ENCODE peak calls at places on chromosomes 11 and 22, in four cellular contexts. O is uterus, G is IMR-90, K is fibroblast of villous mesenchyme. C is an unnamed sample.

GRCh38 chr11:34366522-34366921 is 8.7 kb upstream of the ABTB2 start:
- DNase-seq in O (no peak), G (no peak), K (no peak), C (no peak)

GRCh38 chr11:31813242-31813960 is 2.3 kb upstream of the PAX6 start:
- DNase-seq in O (no peak), G (no peak), K (no peak), C (no peak)

GRCh38 chr11:56889986-56890385 is 98.7 kb upstream of the OR5AK2 start:
- DNase-seq in G (no peak), K (peak; percentile 8), O (no peak), C (no peak)

GRCh38 chr11:111419181-111419580 is 40.1 kb upstream of the POU2AF1 start:
- DNase-seq in O (no peak), K (no peak), G (no peak), C (no peak)

GRCh38 chr22:43428005-43428485 is 16.2 kb downstream of the MPPED1 start:
- DNase-seq in G (no peak), O (no peak), K (no peak), C (no peak)

GRCh38 chr11:63920870-63921417 is 4.0 kb upstream of the RCOR2 start:
- DNase-seq in G (no peak), O (no peak), K (no peak), C (no peak)

GRCh38 chr11:20367313-20367948 is 3.9 kb downstream of the HTATIP2 start:
- DNase-seq in G (peak; percentile 94), O (peak; percentile 58), K (peak; percentile 92), C (no peak)

GRCh38 chr11:7486731-7487130 is 1.4 kb downstream of the OLFML1 start:
- DNase-seq in K (no peak), G (no peak), O (peak; percentile 46), C (no peak)

GRCh38 chr11:77046060-77046501 is 11.9 kb downstream of the B3GNT6 start:
- DNase-seq in G (no peak), K (no peak), O (peak; percentile 35), C (no peak)

GRCh38 chr11:130932086-130932712 is 15.9 kb upstream of the SNX19 start:
- DNase-seq in O (no peak), G (no peak), K (no peak), C (no peak)

GRCh38 chr22:36738416-36739020 is 35.0 kb upstream of the CACNG2 start:
- DNase-seq in K (no peak), G (no peak), O (no peak), C (no peak)

GRCh38 chr11:41431784-41432183 is 27.7 kb downstream of the LRRC4C start:
- DNase-seq in K (no peak), O (no peak), G (no peak), C (no peak)

GRCh38 chr11:107824668-107825369 is 33.8 kb downstream of the SLC35F2 start:
- DNase-seq in O (no peak), G (peak; percentile 38), K (no peak), C (no peak)

GRCh38 chr11:12077535-12078280 is 32.7 kb upstream of the MICAL2 start:
- DNase-seq in G (peak; percentile 81), O (no peak), K (no peak), C (no peak)

GRCh38 chr22:20533879-20534265 is 26.5 kb downstream of the MED15 start:
- DNase-seq in G (no peak), K (no peak), O (no peak), C (no peak)

GRCh38 chr11:18312012-18312411 is 9.9 kb downstream of the HPS5 start:
- DNase-seq in O (no peak), K (peak; percentile 13), G (peak; percentile 28), C (no peak)

GRCh38 chr11:81495699-81496292 is 1237.9 kb downstream of the FAM181B start:
- DNase-seq in G (no peak), K (no peak), O (no peak), C (no peak)

GRCh38 chr11:17021550-17021949 is 7.3 kb upstream of the PLEKHA7 start:
- DNase-seq in K (peak; percentile 20), O (no peak), G (no peak), C (no peak)

GRCh38 chr11:125626381-125626950 is 1.5 kb downstream of the CHEK1 start:
- DNase-seq in G (peak; percentile 16), K (no peak), O (no peak), C (no peak)

GRCh38 chr22:19354201-19354600 is 62.7 kb upstream of the CLTCL1 start:
- DNase-seq in G (no peak), K (no peak), O (no peak), C (no peak)

GRCh38 chr22:48210812-48211211 is 1448.4 kb downstream of the TBC1D22A start:
- DNase-seq in O (no peak), K (no peak), G (no peak), C (no peak)

GRCh38 chr11:62857541-62857982 is 18.2 kb upstream of the WDR74 start:
- DNase-seq in K (no peak), G (peak; percentile 48), O (no peak), C (no peak)

GRCh38 chr11:124725719-124726105 is 14.0 kb upstream of the NRGN start:
- DNase-seq in G (peak; percentile 77), K (no peak), O (no peak), C (no peak)

GRCh38 chr11:29321293-29322132 is 695.3 kb downstream of the KCNA4 start:
- DNase-seq in O (no peak), G (peak; percentile 94), K (peak; percentile 83), C (no peak)

GRCh38 chr22:32528984-32529982 is 54.7 kb downstream of the FBXO7 start:
- DNase-seq in K (peak; percentile 91), G (peak; percentile 86), O (peak; percentile 87), C (peak; percentile 80)

GRCh38 chr11:45424781-45425180 is 138.6 kb upstream of the SYT13 start:
- DNase-seq in O (no peak), K (no peak), G (no peak), C (no peak)

GRCh38 chr11:128501576-128502549 is 85.5 kb downstream of the ETS1 start:
- DNase-seq in G (peak; percentile 77), K (peak; percentile 88), O (no peak), C (no peak)

GRCh38 chr22:26610072-26610958 is 7.5 kb downstream of the CRYBB1 start:
- DNase-seq in O (no peak), G (peak; percentile 96), K (peak; percentile 94), C (no peak)

GRCh38 chr11:65478411-65479183 is 20.2 kb upstream of the MALAT1 start:
- DNase-seq in O (peak; percentile 85), G (peak; percentile 73), K (peak; percentile 71), C (no peak)

GRCh38 chr11:118606157-118606843 is 1.1 kb upstream of the PHLDB1 start:
- DNase-seq in K (no peak), G (no peak), O (no peak), C (no peak)

GRCh38 chr11:72721689-72722049 is 30.5 kb downstream of the ARAP1 start:
- DNase-seq in G (no peak), O (no peak), K (peak; percentile 52), C (no peak)

GRCh38 chr11:117570701-117571100 is 226.3 kb downstream of the DSCAML1 start:
- DNase-seq in O (no peak), G (no peak), K (no peak), C (no peak)

GRCh38 chr11:6705905-6706535 is 22.9 kb upstream of the MRPL17 start:
- DNase-seq in G (peak; percentile 63), O (peak; percentile 55), K (peak; percentile 78), C (peak; percentile 38)

GRCh38 chr11:27705873-27706820 is 5.9 kb upstream of the BDNF start:
- DNase-seq in G (peak; percentile 64), O (no peak), K (peak; percentile 69), C (no peak)

DNA sequence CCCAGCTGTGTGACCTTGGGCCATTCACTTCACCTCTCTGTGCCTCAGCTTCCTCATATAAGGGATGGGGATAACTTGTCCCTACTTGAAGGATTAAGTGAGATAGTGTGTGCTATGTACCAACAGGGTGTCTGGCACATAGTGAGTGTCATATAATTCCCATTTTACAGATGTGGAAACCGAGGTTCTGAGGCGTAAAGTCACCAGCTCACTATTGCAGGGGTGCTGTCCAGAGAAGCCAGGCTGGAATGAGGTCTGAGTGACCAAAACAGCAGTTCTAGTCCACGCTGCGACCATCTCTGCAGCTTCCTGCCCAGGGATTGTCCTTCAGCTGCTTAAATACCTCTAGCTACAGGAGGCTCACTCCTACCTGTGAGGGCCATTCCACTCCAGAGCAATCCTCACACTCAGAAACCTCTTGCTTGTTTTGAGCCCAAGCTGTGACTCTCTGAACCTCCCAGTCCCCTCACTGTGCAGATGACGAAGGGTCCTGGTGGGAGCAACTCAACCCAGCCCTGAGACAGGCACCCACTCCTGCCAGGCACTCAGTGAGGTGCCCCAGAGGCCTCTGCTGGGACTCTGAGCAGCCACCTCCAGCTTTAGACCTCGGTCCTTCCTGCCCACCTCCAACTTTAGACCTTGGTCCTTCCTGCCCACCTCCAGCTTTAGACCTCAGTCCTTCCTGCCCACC is 5.8 kb downstream of the MB start:
- DNase-seq in G (no peak), K (no peak), O (no peak), C (no peak)
- TF ChIP-seq CTCF in G (no peak), K (no peak), O (no peak), C (no peak)

GRCh38 chr11:46661836-46662235 is 38.6 kb downstream of the ARHGAP1 start:
- DNase-seq in K (no peak), G (no peak), O (no peak), C (no peak)

GRCh38 chr11:46665356-46665755 is 35.1 kb downstream of the ARHGAP1 start:
- DNase-seq in K (no peak), G (no peak), O (no peak), C (no peak)

GRCh38 chr11:46666516-46666915 is 33.9 kb downstream of the ARHGAP1 start:
- DNase-seq in O (peak; percentile 46), G (no peak), K (no peak), C (no peak)

GRCh38 chr11:46664612-46665011 is 35.8 kb downstream of the ARHGAP1 start:
- DNase-seq in G (no peak), K (no peak), O (no peak), C (no peak)

GRCh38 chr11:46663277-46663940 is 37.0 kb downstream of the ARHGAP1 start:
- DNase-seq in O (no peak), K (no peak), G (peak; percentile 30), C (no peak)
- TF ChIP-seq CTCF in O (no peak), K (no peak), G (no peak), C (no peak)

GRCh38 chr11:2375964-2376551 is 1.1 kb upstream of the CD81 start:
- DNase-seq in G (no peak), K (no peak), O (no peak), C (no peak)

GRCh38 chr11:2376751-2377451 is at the start of gene CD81:
- DNase-seq in G (peak; percentile 33), O (peak; percentile 67), K (peak; percentile 52), C (no peak)

GRCh38 chr11:2377511-2378443 is 667 bp downstream of the CD81 start:
- DNase-seq in O (peak; percentile 78), K (peak; percentile 59), G (peak; percentile 33), C (no peak)

GRCh38 chr11:2374456-2375201 is 2.5 kb upstream of the CD81 start:
- DNase-seq in O (no peak), K (no peak), G (no peak), C (no peak)

DNA sequence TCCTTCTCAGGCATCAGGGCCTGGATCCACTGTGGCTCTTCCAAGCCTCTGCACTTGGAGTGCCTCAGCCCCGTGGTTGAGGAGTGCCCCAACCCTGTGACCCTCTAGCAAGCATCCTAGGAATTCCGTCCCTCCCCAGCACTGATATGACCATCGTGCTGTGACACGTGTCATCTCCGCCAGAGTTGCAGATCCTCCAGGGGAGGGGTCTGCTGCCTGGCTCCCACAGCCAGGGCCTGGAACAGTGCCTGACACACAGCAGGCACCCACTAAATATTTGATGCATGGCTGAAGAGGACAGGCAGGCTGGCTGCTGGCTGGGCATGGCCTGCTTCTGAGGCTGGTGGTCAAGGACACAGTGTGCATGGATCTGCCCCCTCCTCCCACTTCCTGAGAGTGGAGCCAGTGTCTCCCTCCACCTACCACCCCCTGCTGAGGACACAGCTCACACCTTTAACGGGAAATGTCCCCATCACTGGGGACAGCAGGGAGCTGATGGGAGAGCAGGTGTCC is 1.7 kb upstream of the CD81 start:
- DNase-seq in K (no peak), G (no peak), O (no peak), C (no peak)
- TF ChIP-seq CTCF in K (no peak), G (no peak), O (no peak), C (no peak)

GRCh38 chr11:69166186-69167115 is 10.7 kb downstream of the SMIM38 start:
- DNase-seq in G (peak; percentile 93), O (peak; percentile 46), K (peak; percentile 82), C (no peak)
- TF ChIP-seq CTCF in G (peak; percentile 45), O (no peak), K (peak; percentile 26), C (no peak)

C was measured in omental fat pad.